ENCODE peak calls at places on chromosomes 16 and 17, in five cellular contexts. One of them, this sample, is unnamed.

GRCh38 chr17:76709077-76709950 is 1.5 kb downstream of the MXRA7 start:
- DNase-seq in GM23248: peak
- DNase-seq in AG04450: peak
- DNase-seq in heart right ventricle: peak
- DNase-seq in HAP-1: peak
- DNase-seq in this sample: peak

GRCh38 chr17:40342575-40343058 is 21.9 kb downstream of the GJD3 start:
- DNase-seq in GM23248: peak
- DNase-seq in AG04450: no peak
- DNase-seq in heart right ventricle: no peak
- DNase-seq in HAP-1: no peak
- DNase-seq in this sample: no peak

GRCh38 chr16:4979736-4980660 is 21.9 kb downstream of the SEC14L5 start:
- DNase-seq in GM23248: no peak
- DNase-seq in AG04450: no peak
- DNase-seq in heart right ventricle: no peak
- DNase-seq in HAP-1: no peak
- DNase-seq in this sample: no peak

GRCh38 chr17:39152134-39152884 is 872 bp upstream of the PLXDC1 start:
- DNase-seq in GM23248: no peak
- DNase-seq in AG04450: no peak
- DNase-seq in heart right ventricle: peak
- DNase-seq in HAP-1: peak
- DNase-seq in this sample: peak

GRCh38 chr16:84196727-84197486 is 6.0 kb downstream of the ADAD2 start:
- DNase-seq in GM23248: no peak
- DNase-seq in AG04450: no peak
- DNase-seq in heart right ventricle: no peak
- DNase-seq in HAP-1: no peak
- DNase-seq in this sample: no peak

GRCh38 chr16:56102159-56102798 is 89.0 kb upstream of the GNAO1 start:
- DNase-seq in GM23248: peak
- DNase-seq in AG04450: no peak
- DNase-seq in heart right ventricle: peak
- DNase-seq in HAP-1: peak
- DNase-seq in this sample: peak

GRCh38 chr16:57565461-57565860 is 23.0 kb downstream of the ADGRG5 start:
- DNase-seq in GM23248: no peak
- DNase-seq in AG04450: no peak
- DNase-seq in heart right ventricle: no peak
- DNase-seq in HAP-1: no peak
- DNase-seq in this sample: no peak

GRCh38 chr16:89050119-89050867 is 43.4 kb upstream of the ACSF3 start:
- DNase-seq in GM23248: no peak
- DNase-seq in AG04450: no peak
- DNase-seq in heart right ventricle: peak
- DNase-seq in HAP-1: no peak
- DNase-seq in this sample: peak

GRCh38 chr16:74700206-74701040 is at the start of gene MLKL:
- DNase-seq in GM23248: peak
- DNase-seq in AG04450: no peak
- DNase-seq in heart right ventricle: peak
- DNase-seq in HAP-1: peak
- DNase-seq in this sample: peak

GRCh38 chr17:4032245-4032644 is 68.0 kb upstream of the ATP2A3 start:
- DNase-seq in GM23248: no peak
- DNase-seq in AG04450: no peak
- DNase-seq in heart right ventricle: no peak
- DNase-seq in HAP-1: no peak
- DNase-seq in this sample: no peak

DNA sequence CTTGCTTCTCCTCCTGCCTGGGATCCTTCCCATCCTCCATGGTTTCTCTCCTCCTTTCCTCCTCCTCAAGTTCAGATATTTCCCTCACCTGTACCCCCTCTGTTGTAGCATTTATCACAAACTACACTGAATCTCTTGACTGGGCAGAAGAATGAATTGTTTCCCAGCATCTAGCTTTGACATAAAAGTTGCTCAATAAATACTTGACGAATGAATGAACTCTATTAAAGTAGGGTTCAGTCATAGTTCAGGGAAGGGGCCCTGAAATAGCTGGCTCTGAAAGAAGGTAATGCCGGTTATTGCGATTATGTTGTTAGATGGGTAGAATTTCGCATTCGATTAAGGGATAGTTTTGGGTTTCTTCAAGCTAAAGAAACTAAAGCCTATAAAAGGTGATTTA is 1.2 kb upstream of the CPD start:
- DNase-seq in GM23248: peak
- DNase-seq in AG04450: no peak
- DNase-seq in heart right ventricle: no peak
- DNase-seq in HAP-1: no peak
- DNase-seq in this sample: no peak
- H3K4me3 ChIP-seq in GM23248: peak
- H3K4me3 ChIP-seq in AG04450: no peak
- H3K4me3 ChIP-seq in heart right ventricle: no peak
- H3K4me3 ChIP-seq in HAP-1: no peak
- H3K4me3 ChIP-seq in this sample: no peak

DNA sequence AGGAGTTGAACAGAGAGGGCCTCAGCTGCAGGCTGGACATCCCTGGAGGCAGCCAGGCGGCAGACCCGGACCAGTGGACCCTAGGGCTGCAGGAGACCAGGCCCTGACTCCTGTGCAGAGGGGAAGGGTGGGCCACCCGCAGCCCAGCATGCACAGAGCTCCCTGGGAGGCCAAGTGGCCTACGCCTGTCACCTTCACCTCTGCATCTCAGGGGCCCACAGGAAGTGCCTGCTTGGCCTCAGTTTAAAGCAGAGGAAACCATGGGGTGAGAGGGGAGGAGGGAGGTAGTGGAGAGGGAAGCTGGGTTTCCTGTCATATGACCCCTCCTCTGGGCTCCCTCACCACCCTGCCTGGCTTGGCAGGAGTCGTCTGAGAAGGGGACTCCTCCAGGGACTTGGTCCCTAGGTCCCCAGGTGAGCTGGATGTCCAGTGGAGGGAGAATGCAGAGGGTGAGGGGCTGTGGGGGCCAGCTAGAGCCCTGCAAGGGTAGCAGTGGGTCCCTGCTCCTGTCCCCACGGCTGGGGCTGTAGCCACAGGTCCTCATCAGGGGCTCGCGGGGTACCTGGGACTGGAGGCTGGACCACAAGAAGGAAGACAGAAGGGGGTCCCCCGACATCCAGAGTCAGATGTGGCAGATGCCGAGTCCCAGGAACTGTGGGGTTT is at the start of gene TMC8:
- DNase-seq in GM23248: no peak
- DNase-seq in AG04450: no peak
- DNase-seq in heart right ventricle: peak
- DNase-seq in HAP-1: no peak
- DNase-seq in this sample: no peak
- H3K4me3 ChIP-seq in GM23248: no peak
- H3K4me3 ChIP-seq in AG04450: no peak
- H3K4me3 ChIP-seq in heart right ventricle: peak
- H3K4me3 ChIP-seq in HAP-1: no peak
- H3K4me3 ChIP-seq in this sample: peak

GRCh38 chr17:8890671-8891070 is 23.2 kb upstream of the PIK3R6 start:
- DNase-seq in GM23248: no peak
- DNase-seq in AG04450: no peak
- DNase-seq in heart right ventricle: no peak
- DNase-seq in HAP-1: no peak
- DNase-seq in this sample: no peak
- H3K4me3 ChIP-seq in GM23248: no peak
- H3K4me3 ChIP-seq in AG04450: no peak
- H3K4me3 ChIP-seq in heart right ventricle: no peak
- H3K4me3 ChIP-seq in HAP-1: no peak
- H3K4me3 ChIP-seq in this sample: no peak

DNA sequence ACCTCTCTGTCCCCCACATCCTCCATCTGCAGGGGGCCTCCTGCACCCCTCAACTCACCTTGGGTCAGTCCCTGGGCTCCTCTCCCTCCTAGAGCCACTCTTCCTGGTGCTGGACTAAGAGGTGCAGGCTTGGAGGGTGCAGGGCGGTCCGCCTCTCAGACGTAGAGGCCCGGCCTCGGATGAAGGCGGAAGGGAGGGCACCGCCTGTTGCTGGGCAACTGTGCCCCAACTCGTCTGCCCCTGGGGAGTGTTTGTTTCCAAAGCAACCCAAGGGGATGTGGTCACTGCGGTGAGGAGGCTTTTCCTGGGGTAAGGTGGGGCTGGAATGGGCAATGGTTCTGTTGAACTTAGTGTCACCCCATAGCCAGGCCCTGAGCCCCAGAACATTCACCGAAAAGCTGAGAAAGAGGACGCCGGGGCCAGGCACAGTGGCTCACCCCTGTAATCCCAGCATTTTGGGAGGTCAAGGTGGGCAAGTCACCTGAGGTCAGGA is at the start of gene C16orf54:
- DNase-seq in GM23248: no peak
- DNase-seq in AG04450: no peak
- DNase-seq in heart right ventricle: peak
- DNase-seq in HAP-1: no peak
- DNase-seq in this sample: peak
- H3K4me3 ChIP-seq in GM23248: no peak
- H3K4me3 ChIP-seq in AG04450: no peak
- H3K4me3 ChIP-seq in heart right ventricle: peak
- H3K4me3 ChIP-seq in HAP-1: no peak
- H3K4me3 ChIP-seq in this sample: peak

DNA sequence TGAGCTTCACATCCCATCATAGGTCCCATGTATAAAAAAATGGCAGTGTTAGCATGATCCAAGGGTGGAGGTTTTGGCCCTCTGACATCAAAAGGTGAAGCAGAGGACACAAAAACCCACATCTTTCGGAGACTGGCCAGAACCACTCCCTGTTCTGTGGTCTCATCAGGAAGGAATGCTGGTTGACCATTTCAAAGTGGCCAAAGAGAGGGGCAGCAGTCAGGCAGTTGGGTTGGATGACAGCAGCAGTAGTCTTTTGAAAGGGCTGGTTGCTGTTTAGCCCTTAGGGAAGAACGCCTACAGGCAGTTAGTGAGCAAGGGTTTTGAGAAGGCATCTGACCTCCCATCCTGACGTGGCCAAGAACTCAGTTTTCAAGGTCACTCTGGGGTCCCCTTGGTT is 40.5 kb downstream of the LCMT1 start:
- DNase-seq in GM23248: peak
- DNase-seq in AG04450: no peak
- DNase-seq in heart right ventricle: no peak
- DNase-seq in HAP-1: no peak
- DNase-seq in this sample: no peak
- H3K4me3 ChIP-seq in GM23248: no peak
- H3K4me3 ChIP-seq in AG04450: no peak
- H3K4me3 ChIP-seq in heart right ventricle: no peak
- H3K4me3 ChIP-seq in HAP-1: no peak
- H3K4me3 ChIP-seq in this sample: no peak

GRCh38 chr16:48383204-48383876 is 1.9 kb downstream of the SIAH1 start:
- DNase-seq in GM23248: peak
- DNase-seq in AG04450: no peak
- DNase-seq in heart right ventricle: no peak
- DNase-seq in HAP-1: no peak
- DNase-seq in this sample: no peak
- H3K4me3 ChIP-seq in GM23248: peak
- H3K4me3 ChIP-seq in AG04450: peak
- H3K4me3 ChIP-seq in heart right ventricle: peak
- H3K4me3 ChIP-seq in HAP-1: peak
- H3K4me3 ChIP-seq in this sample: peak

This sample was measured in heart left ventricle.